ENCODE peak calls at places on chromosomes 1 and 21, in nine cellular contexts. C is astrocyte; O is effector memory CD4-positive, alpha-beta T cell; N is right atrium auricular region; H is left ventricle myocardium inferior; L is dorsolateral prefrontal cortex; M is IMR-90; Q is neural progenitor cell; V is CD8-positive, alpha-beta T cell. A is an unnamed sample.
A peak's percentile ranks its signal among the peaks of the same experiment; 100 is the strongest.

GRCh38 chr1:168236836-168237611 is 11.2 kb downstream of the SFT2D2 start:
- DNase-seq in C (peak; percentile 55), O (no peak), N (no peak), H (no peak), L (no peak), M (no peak), Q (no peak), V (no peak), A (no peak)

GRCh38 chr1:3902546-3902945 is 2.5 kb upstream of the C1orf174 start:
- DNase-seq in C (no peak), O (no peak), N (no peak), H (no peak), L (no peak), M (no peak), Q (no peak), V (peak; percentile 41), A (no peak)

GRCh38 chr1:235060607-235061470 is 67.8 kb downstream of the TOMM20 start:
- DNase-seq in C (no peak), O (no peak), N (no peak), H (peak; percentile 33), L (no peak), M (no peak), Q (peak; percentile 68), V (no peak), A (no peak)

GRCh38 chr1:209805875-209806760 is at the start of gene IRF6:
- DNase-seq in C (peak; percentile 64), O (peak; percentile 68), N (peak; percentile 78), H (peak; percentile 75), L (no peak), M (peak; percentile 51), Q (peak; percentile 96), V (peak; percentile 80), A (no peak)

GRCh38 chr1:230907472-230908205 is 39.3 kb upstream of the C1orf198 start:
- DNase-seq in C (no peak), O (no peak), N (no peak), H (no peak), L (no peak), M (no peak), Q (no peak), V (no peak), A (no peak)

GRCh38 chr1:147083919-147084272 is 88.4 kb downstream of the PRKAB2 start:
- DNase-seq in C (no peak), O (no peak), N (no peak), H (no peak), L (no peak), M (no peak), Q (no peak), V (peak; percentile 23), A (no peak)

GRCh38 chr1:113981962-113982931 is 3.0 kb downstream of the OLFML3 start:
- DNase-seq in C (peak; percentile 73), O (no peak), N (peak; percentile 79), H (peak; percentile 67), L (no peak), M (peak; percentile 82), Q (no peak), V (no peak), A (peak; percentile 87)

GRCh38 chr1:51331206-51332100 is 1.1 kb upstream of the TTC39A start:
- DNase-seq in C (peak; percentile 39), O (no peak), N (peak; percentile 65), H (no peak), L (peak; percentile 22), M (peak; percentile 62), Q (no peak), V (no peak), A (no peak)

GRCh38 chr1:1136547-1137230 is 20.8 kb upstream of the C1orf159 start:
- DNase-seq in C (no peak), O (no peak), N (no peak), H (no peak), L (no peak), M (no peak), Q (peak; percentile 69), V (peak; percentile 27), A (no peak)

GRCh38 chr1:55428944-55429931 is 214.1 kb upstream of the USP24 start:
- DNase-seq in C (peak; percentile 100), O (no peak), N (peak; percentile 87), H (peak; percentile 24), L (no peak), M (peak; percentile 100), Q (no peak), V (no peak), A (peak; percentile 92)

GRCh38 chr1:218346391-218347204 is 1.5 kb downstream of the TGFB2 start:
- DNase-seq in C (peak; percentile 41), O (no peak), N (no peak), H (no peak), L (no peak), M (peak; percentile 37), Q (peak; percentile 43), V (no peak), A (peak; percentile 79)

GRCh38 chr1:116628448-116628847 is 39.1 kb downstream of the IGSF3 start:
- DNase-seq in C (no peak), O (no peak), N (no peak), H (no peak), L (no peak), M (no peak), Q (no peak), V (no peak), A (no peak)

DNA sequence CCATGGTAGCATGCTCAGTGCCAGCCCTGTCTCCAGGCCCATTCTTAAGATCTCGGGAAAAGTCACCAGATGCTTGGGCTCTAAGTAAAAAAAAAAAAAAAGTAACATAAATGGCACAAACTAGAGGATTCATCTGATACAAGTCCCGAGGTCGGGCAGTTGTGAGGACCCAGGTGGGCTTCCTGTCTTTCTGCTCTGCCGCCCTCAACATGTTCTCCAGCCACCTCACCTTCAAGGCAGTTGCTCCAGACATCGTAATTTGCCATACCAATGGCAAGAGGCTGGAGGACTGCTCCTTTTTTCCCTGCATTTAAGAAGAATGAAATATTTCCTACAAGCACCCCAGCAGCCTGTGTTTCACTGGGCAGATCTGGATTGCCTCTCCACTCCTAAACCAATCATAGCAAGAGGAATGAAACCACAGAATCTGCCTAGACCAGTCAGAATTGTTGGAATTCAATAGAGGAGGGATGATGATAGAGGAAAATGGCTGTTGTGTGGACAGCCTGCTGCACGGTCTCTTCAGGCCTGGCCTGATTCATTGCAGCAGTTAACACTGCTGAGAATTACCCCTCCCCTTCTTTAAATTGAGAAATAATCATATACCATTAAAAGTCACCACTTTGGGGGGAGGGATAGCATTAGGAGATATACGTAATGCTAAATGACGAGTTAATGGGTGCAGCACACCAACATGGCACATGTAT is 5.4 kb downstream of the HMGN2 start:
- DNase-seq in C (no peak), O (no peak), N (no peak), H (no peak), L (no peak), M (peak; percentile 19), Q (no peak), V (no peak), A (no peak)
- H3K27ac ChIP-seq in C (no peak overlapping the region), O (no peak overlapping the region), N (no peak overlapping the region), H (no peak overlapping the region), L (no peak overlapping the region), M (no peak overlapping the region), Q (peak overlapping the region; percentile 19), V (no peak overlapping the region), A (no peak overlapping the region)

DNA sequence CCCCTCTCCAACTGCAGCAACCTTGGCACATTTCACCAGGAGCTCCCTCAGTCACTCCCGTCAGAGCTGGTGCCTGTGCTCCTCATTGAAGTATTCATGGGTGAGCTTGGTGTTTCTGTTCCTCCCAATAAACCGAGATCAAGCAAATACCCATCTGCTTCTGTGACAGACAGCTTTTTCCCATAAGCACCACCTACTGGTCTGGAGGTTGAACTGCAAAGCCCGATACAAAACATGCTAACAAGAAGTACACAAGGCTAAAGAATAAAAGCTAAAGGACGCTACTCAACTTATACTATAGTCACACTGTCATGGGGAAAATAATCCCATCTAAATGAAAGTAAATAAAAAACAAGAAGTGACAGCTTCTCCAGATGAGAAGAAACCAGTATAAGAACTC is 111.9 kb upstream of the C21orf91 start:
- DNase-seq in C (no peak), O (no peak), N (no peak), H (no peak), L (no peak), M (no peak), Q (no peak), V (no peak), A (no peak)
- H3K4me3 ChIP-seq in C (no peak overlapping the region), O (no peak overlapping the region), N (no peak overlapping the region), H (no peak overlapping the region), L (no peak overlapping the region), M (no peak overlapping the region), Q (no peak overlapping the region), V (no peak overlapping the region), A (no peak overlapping the region)

GRCh38 chr1:193241132-193241827 is 54.9 kb upstream of the B3GALT2 start:
- DNase-seq in C (no peak), O (no peak), N (no peak), H (no peak), L (no peak), M (no peak), Q (no peak), V (no peak), A (no peak)

GRCh38 chr1:193242000-193242399 is 55.6 kb upstream of the B3GALT2 start:
- DNase-seq in C (no peak), O (no peak), N (no peak), H (no peak), L (no peak), M (no peak), Q (no peak), V (no peak), A (no peak)

GRCh38 chr1:193237381-193237978 is 51.1 kb upstream of the B3GALT2 start:
- DNase-seq in C (no peak), O (no peak), N (no peak), H (no peak), L (no peak), M (no peak), Q (no peak), V (no peak), A (no peak)

DNA sequence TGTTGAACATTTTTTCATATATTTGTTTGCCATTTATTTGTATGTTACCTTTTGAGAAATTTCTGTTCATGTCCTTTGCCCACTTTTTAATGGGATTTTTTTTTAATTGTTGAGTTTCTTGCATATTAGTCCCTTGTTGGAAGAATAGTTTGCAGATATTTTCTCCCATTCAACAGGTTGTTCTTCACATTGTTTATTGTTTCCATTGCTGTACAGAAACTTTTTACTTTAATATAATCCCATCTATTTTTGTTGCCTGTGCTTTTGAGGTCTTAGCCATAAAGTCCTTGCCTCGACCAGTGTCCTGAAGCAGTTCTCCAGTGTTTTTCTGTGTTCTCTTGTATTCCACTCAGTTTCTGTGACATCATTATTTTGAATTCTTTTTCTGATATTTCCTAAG is 54.2 kb upstream of the B3GALT2 start:
- DNase-seq in C (no peak), O (no peak), N (no peak), H (no peak), L (no peak), M (no peak), Q (no peak), V (no peak), A (no peak)
- H3K27ac ChIP-seq in C (no peak overlapping the region), O (no peak overlapping the region), N (no peak overlapping the region), H (no peak overlapping the region), L (no peak overlapping the region), M (no peak overlapping the region), Q (no peak overlapping the region), V (no peak overlapping the region), A (no peak overlapping the region)

DNA sequence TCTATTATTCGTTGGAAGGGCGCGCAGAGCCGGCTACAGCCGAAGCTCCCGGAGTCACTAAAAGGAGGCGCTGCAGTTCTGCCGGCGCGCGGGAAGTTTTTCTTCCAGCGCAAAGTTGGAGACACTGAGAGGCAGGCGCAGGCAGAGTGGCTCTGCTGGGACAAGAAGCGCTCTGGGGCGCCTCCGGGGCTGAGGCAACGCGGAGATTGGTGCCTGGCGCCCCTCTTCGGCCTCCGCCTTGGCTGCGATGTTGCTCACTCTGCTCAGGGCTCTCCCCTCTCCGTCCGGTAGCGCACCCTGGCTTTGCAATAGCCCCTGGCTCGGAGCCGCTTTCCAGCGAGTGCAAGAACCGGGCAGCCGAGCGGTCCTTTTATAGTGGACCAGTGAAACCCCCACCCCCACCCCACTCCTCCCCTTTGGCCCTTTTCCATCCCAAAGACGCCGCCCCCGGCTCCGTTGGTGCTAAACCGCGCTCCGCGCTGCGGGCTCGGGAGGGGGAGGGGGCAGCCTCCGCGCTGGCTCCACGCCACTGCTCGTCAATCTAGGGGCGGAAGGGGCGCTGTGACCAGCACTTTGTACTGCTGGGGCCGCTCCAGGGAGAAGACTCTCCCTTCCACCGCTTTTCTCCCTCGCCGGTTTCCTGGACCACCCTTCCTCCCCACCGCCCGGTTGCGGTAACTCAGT is at the start of gene ADAMTS1:
- DNase-seq in C (peak; percentile 62), O (no peak), N (peak; percentile 97), H (peak; percentile 92), L (peak; percentile 94), M (peak; percentile 92), Q (peak; percentile 95), V (no peak), A (peak; percentile 98)
- H3K4me3 ChIP-seq in C (peak within 1 kb of the TSS; percentile 86), O (peak within 1 kb of the TSS; percentile 31), N (peak within 1 kb of the TSS; percentile 72), H (peak within 1 kb of the TSS; percentile 94), L (peak within 1 kb of the TSS; percentile 74), M (peak within 1 kb of the TSS; percentile 97), Q (peak within 1 kb of the TSS; percentile 72), V (peak within 1 kb of the TSS; percentile 45), A (peak within 1 kb of the TSS; percentile 91)